ENCODE peak calls at places on chromosomes 2 and 18, in six cellular contexts. Z is M059J; N is stimulated activated naive CD4-positive, alpha-beta T cell; X is left kidney; T is mucosa of descending colon; Q is ACHN. V is an unnamed sample.

GRCh38 chr2:222715729-222716128 is 44.3 kb downstream of the MOGAT1 start:
- DNase-seq in T (peak; percentile 41), N (no peak), Q (no peak), Z (no peak), X (peak; percentile 43), V (no peak)

GRCh38 chr2:191428141-191428540 is 182.9 kb downstream of the MYO1B start:
- DNase-seq in N (no peak), Z (no peak), Q (no peak), X (no peak), T (no peak), V (no peak)

GRCh38 chr2:165390875-165391274 is 78.6 kb upstream of the CSRNP3 start:
- DNase-seq in X (peak; percentile 4), N (no peak), Z (no peak), Q (no peak), T (no peak), V (no peak)

GRCh38 chr18:36376361-36376760 is 78.8 kb downstream of the FHOD3 start:
- DNase-seq in X (no peak), Z (peak; percentile 36), T (no peak), N (no peak), Q (no peak), V (no peak)

GRCh38 chr18:58915006-58915799 is 50.5 kb downstream of the ZNF532 start:
- DNase-seq in Q (peak; percentile 18), T (no peak), X (peak; percentile 89), Z (no peak), N (no peak), V (no peak)

GRCh38 chr2:128280901-128281321 is 37.8 kb downstream of the HS6ST1 start:
- DNase-seq in X (peak; percentile 41), Z (no peak), N (no peak), T (peak; percentile 37), Q (no peak), V (no peak)

GRCh38 chr2:232979871-232980461 is 33.1 kb downstream of the NGEF start:
- DNase-seq in T (peak; percentile 69), Q (peak; percentile 74), N (no peak), X (no peak), Z (peak; percentile 95), V (no peak)

GRCh38 chr2:136116813-136117390 is 1.0 kb downstream of the CXCR4 start:
- DNase-seq in T (peak; percentile 50), X (peak; percentile 52), Z (no peak), N (peak; percentile 74), Q (peak; percentile 12), V (peak; percentile 74)

GRCh38 chr2:120398961-120399888 is 53.3 kb downstream of the INHBB start:
- DNase-seq in N (no peak), X (peak; percentile 62), Q (no peak), Z (peak; percentile 87), T (peak; percentile 43), V (no peak)

GRCh38 chr2:110872521-110872920 is 140.1 kb downstream of the ACOXL start:
- DNase-seq in X (no peak), Z (no peak), N (no peak), T (no peak), Q (no peak), V (no peak)

GRCh38 chr2:85893428-85894258 is 4.9 kb upstream of the ST3GAL5 start:
- DNase-seq in T (no peak), X (peak; percentile 42), N (no peak), Z (peak; percentile 92), Q (peak; percentile 31), V (peak; percentile 55)

GRCh38 chr2:23791030-23791429 is 135.9 kb downstream of the ATAD2B start:
- DNase-seq in N (no peak), Z (peak; percentile 45), Q (peak; percentile 8), T (no peak), X (no peak), V (no peak)

GRCh38 chr2:176552456-176553135 is 283.4 kb downstream of the MTX2 start:
- DNase-seq in X (no peak), N (no peak), Z (peak; percentile 64), Q (no peak), T (no peak), V (no peak)

GRCh38 chr2:66790651-66791181 is 355.8 kb downstream of the MEIS1 start:
- DNase-seq in N (no peak), X (peak; percentile 33), T (no peak), Z (peak; percentile 75), Q (no peak), V (no peak)

GRCh38 chr2:227862227-227862740 is 9.1 kb upstream of the DAW1 start:
- DNase-seq in N (no peak), T (no peak), Q (peak; percentile 79), Z (no peak), X (peak; percentile 58), V (no peak)

GRCh38 chr2:23487735-23488492 is 102.9 kb downstream of the KLHL29 start:
- DNase-seq in Q (no peak), N (no peak), Z (peak; percentile 76), X (no peak), T (no peak), V (no peak)

GRCh38 chr2:15772196-15772595 is 168.2 kb upstream of the MYCN start:
- DNase-seq in T (no peak), Z (no peak), N (no peak), X (no peak), Q (no peak), V (no peak)

GRCh38 chr18:34915046-34915445 is 126.2 kb upstream of the MAPRE2 start:
- DNase-seq in Z (no peak), N (no peak), T (no peak), X (peak; percentile 17), Q (no peak), V (no peak)

GRCh38 chr2:225894240-225894980 is 494.9 kb downstream of the NYAP2 start:
- DNase-seq in Z (peak; percentile 81), N (no peak), X (peak; percentile 5), Q (peak; percentile 50), T (no peak), V (no peak)

GRCh38 chr18:6737833-6738232 is 8.3 kb downstream of the ARHGAP28 start:
- DNase-seq in Z (no peak), T (no peak), Q (no peak), N (no peak), X (peak; percentile 56), V (no peak)

GRCh38 chr2:235864746-235865535 is 303.2 kb downstream of the GBX2 start:
- DNase-seq in N (no peak), Q (no peak), Z (no peak), T (no peak), X (peak; percentile 69), V (peak; percentile 74)

GRCh38 chr2:196159223-196159892 is 12.0 kb downstream of the STK17B start:
- DNase-seq in X (no peak), T (no peak), Z (no peak), N (no peak), Q (no peak), V (no peak)

GRCh38 chr2:91748869-91749268 is 3057.4 kb downstream of the RPIA start:
- DNase-seq in Z (no peak), X (no peak), Q (no peak), T (no peak), N (no peak), V (no peak)

GRCh38 chr2:216107760-216108159 is 1.4 kb upstream of the XRCC5 start:
- DNase-seq in N (no peak), Q (no peak), T (no peak), X (peak; percentile 86), Z (no peak), V (peak; percentile 64)

GRCh38 chr18:46723856-46724415 is 32.9 kb downstream of the ST8SIA5 start:
- DNase-seq in X (no peak), T (no peak), N (no peak), Z (no peak), Q (no peak), V (no peak)

GRCh38 chr2:19860022-19860421 is 41.8 kb downstream of the TTC32 start:
- DNase-seq in Q (no peak), T (no peak), N (no peak), X (no peak), Z (peak; percentile 11), V (no peak)

GRCh38 chr2:127277028-127277427 is 16.9 kb downstream of the ERCC3 start:
- DNase-seq in Z (no peak), Q (no peak), T (no peak), X (no peak), N (no peak), V (no peak)

GRCh38 chr18:3350566-3351527 is 88.9 kb downstream of the MYL12B start:
- DNase-seq in N (no peak), T (no peak), X (peak; percentile 31), Q (no peak), Z (peak; percentile 83), V (no peak)

GRCh38 chr18:71529708-71530303 is 1014.3 kb downstream of the CBLN2 start:
- DNase-seq in N (no peak), Z (peak; percentile 31), X (no peak), Q (no peak), T (no peak), V (no peak)

GRCh38 chr2:202519453-202519852 is 115.3 kb upstream of the FAM117B start:
- DNase-seq in N (no peak), Z (no peak), Q (no peak), X (no peak), T (no peak), V (no peak)

GRCh38 chr2:31246184-31246852 is 12.4 kb downstream of the EHD3 start:
- DNase-seq in X (no peak), N (no peak), Q (no peak), T (no peak), Z (no peak), V (no peak)

GRCh38 chr18:48116017-48116416 is 185.6 kb upstream of the SMAD2 start:
- DNase-seq in X (no peak), T (no peak), Z (no peak), Q (no peak), N (no peak), V (no peak)

GRCh38 chr2:240782886-240783818 is 36.9 kb downstream of the KIF1A start:
- DNase-seq in N (no peak), X (no peak), T (peak; percentile 14), Q (no peak), Z (no peak), V (no peak)

GRCh38 chr2:109516445-109517117 is 97.2 kb downstream of the SEPTIN10 start:
- DNase-seq in X (peak; percentile 56), T (peak; percentile 79), N (no peak), Q (peak; percentile 62), Z (peak; percentile 64), V (peak; percentile 81)

V was measured in retina.